ENCODE peak calls at places on chromosomes 3 and 15, in nine cellular contexts. One of them, this sample, is unnamed.

GRCh38 chr3:32602206-32602605 is 31.5 kb upstream of the DYNC1LI1 start:
- DNase-seq in right lobe of liver: no peak
- DNase-seq in keratinocyte: no peak
- DNase-seq in omental fat pad: no peak
- DNase-seq in glomerular endothelial cell: no peak
- DNase-seq in skeletal muscle cell: no peak
- DNase-seq in SW480: no peak
- DNase-seq in amygdala: no peak
- DNase-seq in uterus: no peak
- DNase-seq in this sample: no peak

GRCh38 chr3:126476166-126476975 is 680 bp upstream of the ZXDC start:
- DNase-seq in right lobe of liver: peak; percentile 82
- DNase-seq in keratinocyte: peak; percentile 33
- DNase-seq in omental fat pad: no peak
- DNase-seq in glomerular endothelial cell: no peak
- DNase-seq in skeletal muscle cell: no peak
- DNase-seq in SW480: peak; percentile 53
- DNase-seq in amygdala: no peak
- DNase-seq in uterus: peak; percentile 73
- DNase-seq in this sample: no peak

GRCh38 chr3:185400866-185401265 is 37.9 kb downstream of the MAP3K13 start:
- DNase-seq in right lobe of liver: no peak
- DNase-seq in keratinocyte: no peak
- DNase-seq in omental fat pad: no peak
- DNase-seq in glomerular endothelial cell: no peak
- DNase-seq in skeletal muscle cell: no peak
- DNase-seq in SW480: no peak
- DNase-seq in amygdala: no peak
- DNase-seq in uterus: no peak
- DNase-seq in this sample: no peak

GRCh38 chr3:151386063-151386462 is 1.5 kb upstream of the P2RY12 start:
- DNase-seq in right lobe of liver: no peak
- DNase-seq in keratinocyte: no peak
- DNase-seq in omental fat pad: no peak
- DNase-seq in glomerular endothelial cell: no peak
- DNase-seq in skeletal muscle cell: no peak
- DNase-seq in SW480: no peak
- DNase-seq in amygdala: no peak
- DNase-seq in uterus: no peak
- DNase-seq in this sample: no peak

GRCh38 chr3:139104062-139104461 is 59.4 kb upstream of the PRR23C start:
- DNase-seq in right lobe of liver: no peak
- DNase-seq in keratinocyte: no peak
- DNase-seq in omental fat pad: no peak
- DNase-seq in glomerular endothelial cell: no peak
- DNase-seq in skeletal muscle cell: no peak
- DNase-seq in SW480: no peak
- DNase-seq in amygdala: no peak
- DNase-seq in uterus: no peak
- DNase-seq in this sample: no peak

GRCh38 chr15:65072027-65072426 is 4.2 kb upstream of the RASL12 start:
- DNase-seq in right lobe of liver: no peak
- DNase-seq in keratinocyte: no peak
- DNase-seq in omental fat pad: no peak
- DNase-seq in glomerular endothelial cell: no peak
- DNase-seq in skeletal muscle cell: peak; percentile 51
- DNase-seq in SW480: no peak
- DNase-seq in amygdala: no peak
- DNase-seq in uterus: peak; percentile 68
- DNase-seq in this sample: no peak

GRCh38 chr15:69403611-69404010 is 10.5 kb upstream of the KIF23 start:
- DNase-seq in right lobe of liver: no peak
- DNase-seq in keratinocyte: no peak
- DNase-seq in omental fat pad: no peak
- DNase-seq in glomerular endothelial cell: no peak
- DNase-seq in skeletal muscle cell: peak; percentile 65
- DNase-seq in SW480: no peak
- DNase-seq in amygdala: no peak
- DNase-seq in uterus: no peak
- DNase-seq in this sample: no peak

GRCh38 chr3:36944641-36945270 is at the start of gene TRANK1:
- DNase-seq in right lobe of liver: peak; percentile 83
- DNase-seq in keratinocyte: no peak
- DNase-seq in omental fat pad: peak; percentile 30
- DNase-seq in glomerular endothelial cell: no peak
- DNase-seq in skeletal muscle cell: no peak
- DNase-seq in SW480: no peak
- DNase-seq in amygdala: peak; percentile 15
- DNase-seq in uterus: peak; percentile 69
- DNase-seq in this sample: peak; percentile 77

GRCh38 chr3:130850846-130851245 is 43.0 kb upstream of the ATP2C1 start:
- DNase-seq in right lobe of liver: no peak
- DNase-seq in keratinocyte: no peak
- DNase-seq in omental fat pad: no peak
- DNase-seq in glomerular endothelial cell: no peak
- DNase-seq in skeletal muscle cell: no peak
- DNase-seq in SW480: no peak
- DNase-seq in amygdala: no peak
- DNase-seq in uterus: no peak
- DNase-seq in this sample: no peak

GRCh38 chr15:36428102-36428845 is 151.2 kb upstream of the CDIN1 start:
- DNase-seq in right lobe of liver: no peak
- DNase-seq in keratinocyte: peak; percentile 95
- DNase-seq in omental fat pad: no peak
- DNase-seq in glomerular endothelial cell: peak; percentile 89
- DNase-seq in skeletal muscle cell: peak; percentile 100
- DNase-seq in SW480: peak; percentile 76
- DNase-seq in amygdala: no peak
- DNase-seq in uterus: no peak
- DNase-seq in this sample: no peak

GRCh38 chr3:63370094-63370493 is 92.0 kb downstream of the SYNPR start:
- DNase-seq in right lobe of liver: no peak
- DNase-seq in keratinocyte: no peak
- DNase-seq in omental fat pad: no peak
- DNase-seq in glomerular endothelial cell: no peak
- DNase-seq in skeletal muscle cell: no peak
- DNase-seq in SW480: no peak
- DNase-seq in amygdala: no peak
- DNase-seq in uterus: no peak
- DNase-seq in this sample: no peak

GRCh38 chr3:188491276-188491687 is 337.3 kb downstream of the LPP start:
- DNase-seq in right lobe of liver: no peak
- DNase-seq in keratinocyte: no peak
- DNase-seq in omental fat pad: no peak
- DNase-seq in glomerular endothelial cell: no peak
- DNase-seq in skeletal muscle cell: peak; percentile 85
- DNase-seq in SW480: no peak
- DNase-seq in amygdala: no peak
- DNase-seq in uterus: no peak
- DNase-seq in this sample: no peak

GRCh38 chr3:106728315-106728821 is 648.9 kb upstream of the CCDC54 start:
- DNase-seq in right lobe of liver: no peak
- DNase-seq in keratinocyte: peak; percentile 73
- DNase-seq in omental fat pad: no peak
- DNase-seq in glomerular endothelial cell: peak; percentile 93
- DNase-seq in skeletal muscle cell: peak; percentile 94
- DNase-seq in SW480: no peak
- DNase-seq in amygdala: no peak
- DNase-seq in uterus: no peak
- DNase-seq in this sample: no peak

GRCh38 chr15:42094512-42094963 is at the start of gene PLA2G4D:
- DNase-seq in right lobe of liver: no peak
- DNase-seq in keratinocyte: peak; percentile 32
- DNase-seq in omental fat pad: no peak
- DNase-seq in glomerular endothelial cell: no peak
- DNase-seq in skeletal muscle cell: no peak
- DNase-seq in SW480: no peak
- DNase-seq in amygdala: no peak
- DNase-seq in uterus: no peak
- DNase-seq in this sample: no peak

GRCh38 chr15:98779463-98780071 is 131.2 kb downstream of the IGF1R start:
- DNase-seq in right lobe of liver: peak; percentile 77
- DNase-seq in keratinocyte: peak; percentile 41
- DNase-seq in omental fat pad: peak; percentile 85
- DNase-seq in glomerular endothelial cell: no peak
- DNase-seq in skeletal muscle cell: no peak
- DNase-seq in SW480: peak; percentile 70
- DNase-seq in amygdala: peak; percentile 42
- DNase-seq in uterus: peak; percentile 70
- DNase-seq in this sample: peak; percentile 4

GRCh38 chr15:33322091-33322490 is 11.3 kb downstream of the RYR3 start:
- DNase-seq in right lobe of liver: no peak
- DNase-seq in keratinocyte: no peak
- DNase-seq in omental fat pad: no peak
- DNase-seq in glomerular endothelial cell: no peak
- DNase-seq in skeletal muscle cell: no peak
- DNase-seq in SW480: no peak
- DNase-seq in amygdala: no peak
- DNase-seq in uterus: no peak
- DNase-seq in this sample: no peak